ENCODE peak calls at places on chromosomes 4 and X, in eight cellular contexts. One of them, this sample, is unnamed.

GRCh38 chrX:97863261-97863660 is 979.6 kb downstream of the RPA4 start:
- DNase-seq in kidney epithelial cell: no peak
- DNase-seq in choroid plexus epithelial cell: no peak
- DNase-seq in kidney: no peak
- DNase-seq in foreskin fibroblast: no peak
- DNase-seq in astrocyte of the cerebellum: no peak
- DNase-seq in retinal pigment epithelial cell: no peak
- DNase-seq in SJSA1: no peak
- DNase-seq in this sample: no peak

GRCh38 chr4:3375688-3376087 is 66.1 kb upstream of the HGFAC start:
- DNase-seq in choroid plexus epithelial cell: peak; percentile 67
- DNase-seq in kidney: no peak
- DNase-seq in kidney epithelial cell: peak; percentile 43
- DNase-seq in astrocyte of the cerebellum: peak; percentile 53
- DNase-seq in retinal pigment epithelial cell: no peak
- DNase-seq in foreskin fibroblast: peak; percentile 87
- DNase-seq in SJSA1: peak; percentile 77
- DNase-seq in this sample: peak; percentile 88

GRCh38 chr4:108814327-108814726 is 51.5 kb upstream of the ETNPPL start:
- DNase-seq in astrocyte of the cerebellum: no peak
- DNase-seq in choroid plexus epithelial cell: no peak
- DNase-seq in foreskin fibroblast: no peak
- DNase-seq in retinal pigment epithelial cell: no peak
- DNase-seq in kidney: no peak
- DNase-seq in kidney epithelial cell: no peak
- DNase-seq in SJSA1: no peak
- DNase-seq in this sample: no peak

GRCh38 chr4:41262198-41262597 is 5.5 kb downstream of the UCHL1 start:
- DNase-seq in kidney: no peak
- DNase-seq in choroid plexus epithelial cell: no peak
- DNase-seq in retinal pigment epithelial cell: no peak
- DNase-seq in foreskin fibroblast: no peak
- DNase-seq in kidney epithelial cell: no peak
- DNase-seq in SJSA1: no peak
- DNase-seq in astrocyte of the cerebellum: no peak
- DNase-seq in this sample: no peak

GRCh38 chr4:84215218-84215617 is 283.9 kb downstream of the NKX6-1 start:
- DNase-seq in choroid plexus epithelial cell: no peak
- DNase-seq in kidney: no peak
- DNase-seq in foreskin fibroblast: no peak
- DNase-seq in astrocyte of the cerebellum: no peak
- DNase-seq in kidney epithelial cell: no peak
- DNase-seq in retinal pigment epithelial cell: no peak
- DNase-seq in SJSA1: no peak
- DNase-seq in this sample: no peak

GRCh38 chr4:140944539-140944938 is 188.4 kb upstream of the TBC1D9 start:
- DNase-seq in retinal pigment epithelial cell: no peak
- DNase-seq in kidney epithelial cell: no peak
- DNase-seq in SJSA1: peak; percentile 51
- DNase-seq in foreskin fibroblast: peak; percentile 53
- DNase-seq in kidney: no peak
- DNase-seq in astrocyte of the cerebellum: peak; percentile 48
- DNase-seq in choroid plexus epithelial cell: peak; percentile 78
- DNase-seq in this sample: no peak

GRCh38 chr4:52889354-52889753 is 27.2 kb downstream of the RASL11B start:
- DNase-seq in retinal pigment epithelial cell: no peak
- DNase-seq in kidney: no peak
- DNase-seq in SJSA1: no peak
- DNase-seq in foreskin fibroblast: no peak
- DNase-seq in choroid plexus epithelial cell: no peak
- DNase-seq in kidney epithelial cell: no peak
- DNase-seq in astrocyte of the cerebellum: no peak
- DNase-seq in this sample: no peak

GRCh38 chr4:78645853-78646757 is 94.5 kb downstream of the ANXA3 start:
- DNase-seq in kidney epithelial cell: peak; percentile 75
- DNase-seq in kidney: peak; percentile 76
- DNase-seq in foreskin fibroblast: peak; percentile 92
- DNase-seq in astrocyte of the cerebellum: peak; percentile 92
- DNase-seq in retinal pigment epithelial cell: peak; percentile 52
- DNase-seq in SJSA1: peak; percentile 89
- DNase-seq in choroid plexus epithelial cell: peak; percentile 95
- DNase-seq in this sample: peak; percentile 97

GRCh38 chrX:112901821-112902732 is 61.4 kb upstream of the AMOT start:
- DNase-seq in kidney epithelial cell: no peak
- DNase-seq in retinal pigment epithelial cell: no peak
- DNase-seq in kidney: no peak
- DNase-seq in SJSA1: no peak
- DNase-seq in foreskin fibroblast: no peak
- DNase-seq in astrocyte of the cerebellum: no peak
- DNase-seq in choroid plexus epithelial cell: no peak
- DNase-seq in this sample: no peak

GRCh38 chrX:136646602-136647239 is 1.2 kb upstream of the CD40LG start:
- DNase-seq in retinal pigment epithelial cell: no peak
- DNase-seq in SJSA1: no peak
- DNase-seq in kidney epithelial cell: no peak
- DNase-seq in foreskin fibroblast: no peak
- DNase-seq in kidney: no peak
- DNase-seq in astrocyte of the cerebellum: no peak
- DNase-seq in choroid plexus epithelial cell: no peak
- DNase-seq in this sample: no peak

GRCh38 chrX:47574609-47575325 is 7.5 kb upstream of the TIMP1 start:
- DNase-seq in foreskin fibroblast: no peak
- DNase-seq in retinal pigment epithelial cell: no peak
- DNase-seq in choroid plexus epithelial cell: no peak
- DNase-seq in kidney: no peak
- DNase-seq in SJSA1: no peak
- DNase-seq in kidney epithelial cell: no peak
- DNase-seq in astrocyte of the cerebellum: no peak
- DNase-seq in this sample: no peak

GRCh38 chr4:126395661-126396060 is 1080.9 kb downstream of the FAT4 start:
- DNase-seq in SJSA1: no peak
- DNase-seq in foreskin fibroblast: peak; percentile 3
- DNase-seq in astrocyte of the cerebellum: no peak
- DNase-seq in kidney: no peak
- DNase-seq in kidney epithelial cell: no peak
- DNase-seq in choroid plexus epithelial cell: peak; percentile 19
- DNase-seq in retinal pigment epithelial cell: no peak
- DNase-seq in this sample: peak; percentile 84

GRCh38 chr4:153655928-153656327 is 28.2 kb upstream of the TLR2 start:
- DNase-seq in kidney: no peak
- DNase-seq in choroid plexus epithelial cell: peak; percentile 67
- DNase-seq in SJSA1: no peak
- DNase-seq in retinal pigment epithelial cell: no peak
- DNase-seq in astrocyte of the cerebellum: peak; percentile 13
- DNase-seq in kidney epithelial cell: no peak
- DNase-seq in foreskin fibroblast: no peak
- DNase-seq in this sample: peak; percentile 76

GRCh38 chrX:40098264-40099045 is 697 bp upstream of the BCOR start:
- DNase-seq in choroid plexus epithelial cell: peak; percentile 56
- DNase-seq in SJSA1: peak; percentile 65
- DNase-seq in astrocyte of the cerebellum: no peak
- DNase-seq in retinal pigment epithelial cell: no peak
- DNase-seq in kidney epithelial cell: no peak
- DNase-seq in kidney: no peak
- DNase-seq in foreskin fibroblast: no peak
- DNase-seq in this sample: no peak

GRCh38 chrX:40100537-40101429 is 3.0 kb upstream of the BCOR start:
- DNase-seq in astrocyte of the cerebellum: no peak
- DNase-seq in choroid plexus epithelial cell: no peak
- DNase-seq in SJSA1: peak; percentile 10
- DNase-seq in foreskin fibroblast: no peak
- DNase-seq in kidney: no peak
- DNase-seq in kidney epithelial cell: no peak
- DNase-seq in retinal pigment epithelial cell: no peak
- DNase-seq in this sample: no peak

GRCh38 chrX:40100141-40100536 is 2.4 kb upstream of the BCOR start:
- DNase-seq in foreskin fibroblast: no peak
- DNase-seq in retinal pigment epithelial cell: no peak
- DNase-seq in kidney: peak; percentile 84
- DNase-seq in SJSA1: peak; percentile 35
- DNase-seq in kidney epithelial cell: no peak
- DNase-seq in choroid plexus epithelial cell: peak; percentile 43
- DNase-seq in astrocyte of the cerebellum: no peak
- DNase-seq in this sample: no peak

GRCh38 chrX:40097492-40098263 is at the start of gene BCOR:
- DNase-seq in SJSA1: peak; percentile 66
- DNase-seq in foreskin fibroblast: peak; percentile 60
- DNase-seq in retinal pigment epithelial cell: no peak
- DNase-seq in astrocyte of the cerebellum: no peak
- DNase-seq in kidney: peak; percentile 93
- DNase-seq in choroid plexus epithelial cell: peak; percentile 48
- DNase-seq in kidney epithelial cell: no peak
- DNase-seq in this sample: peak; percentile 71

GRCh38 chrX:40099046-40099968 is 1.5 kb upstream of the BCOR start:
- DNase-seq in astrocyte of the cerebellum: no peak
- DNase-seq in kidney: peak; percentile 81
- DNase-seq in SJSA1: peak; percentile 30
- DNase-seq in choroid plexus epithelial cell: no peak
- DNase-seq in foreskin fibroblast: no peak
- DNase-seq in kidney epithelial cell: no peak
- DNase-seq in retinal pigment epithelial cell: no peak
- DNase-seq in this sample: no peak
- H3K4me3 ChIP-seq in astrocyte of the cerebellum: peak overlapping the region; percentile 45
- H3K4me3 ChIP-seq in kidney: no peak overlapping the region
- H3K4me3 ChIP-seq in SJSA1: peak overlapping the region; percentile 82
- H3K4me3 ChIP-seq in choroid plexus epithelial cell: peak overlapping the region; percentile 65
- H3K4me3 ChIP-seq in foreskin fibroblast: peak overlapping the region; percentile 58
- H3K4me3 ChIP-seq in kidney epithelial cell: peak overlapping the region; percentile 59
- H3K4me3 ChIP-seq in retinal pigment epithelial cell: peak overlapping the region; percentile 46
- H3K4me3 ChIP-seq in this sample: peak overlapping the region; percentile 41

GRCh38 chr4:112145326-112145819 is at the start of gene FAM241A:
- DNase-seq in astrocyte of the cerebellum: peak; percentile 41
- DNase-seq in SJSA1: peak; percentile 60
- DNase-seq in kidney epithelial cell: no peak
- DNase-seq in foreskin fibroblast: peak; percentile 77
- DNase-seq in choroid plexus epithelial cell: peak; percentile 88
- DNase-seq in kidney: peak; percentile 96
- DNase-seq in retinal pigment epithelial cell: peak; percentile 39
- DNase-seq in this sample: peak; percentile 86

GRCh38 chr4:112145820-112146813 is 863 bp downstream of the FAM241A start:
- DNase-seq in foreskin fibroblast: peak; percentile 28
- DNase-seq in retinal pigment epithelial cell: no peak
- DNase-seq in kidney: peak; percentile 82
- DNase-seq in astrocyte of the cerebellum: no peak
- DNase-seq in kidney epithelial cell: no peak
- DNase-seq in choroid plexus epithelial cell: peak; percentile 57
- DNase-seq in SJSA1: peak; percentile 48
- DNase-seq in this sample: peak; percentile 63

GRCh38 chr4:112142152-112142551 is 3.1 kb upstream of the FAM241A start:
- DNase-seq in foreskin fibroblast: no peak
- DNase-seq in kidney: no peak
- DNase-seq in retinal pigment epithelial cell: no peak
- DNase-seq in SJSA1: no peak
- DNase-seq in choroid plexus epithelial cell: no peak
- DNase-seq in kidney epithelial cell: no peak
- DNase-seq in astrocyte of the cerebellum: no peak
- DNase-seq in this sample: no peak

GRCh38 chr4:112147697-112148096 is 2.4 kb downstream of the FAM241A start:
- DNase-seq in choroid plexus epithelial cell: peak; percentile 43
- DNase-seq in retinal pigment epithelial cell: no peak
- DNase-seq in astrocyte of the cerebellum: no peak
- DNase-seq in kidney: no peak
- DNase-seq in foreskin fibroblast: peak; percentile 21
- DNase-seq in SJSA1: no peak
- DNase-seq in kidney epithelial cell: no peak
- DNase-seq in this sample: no peak

DNA sequence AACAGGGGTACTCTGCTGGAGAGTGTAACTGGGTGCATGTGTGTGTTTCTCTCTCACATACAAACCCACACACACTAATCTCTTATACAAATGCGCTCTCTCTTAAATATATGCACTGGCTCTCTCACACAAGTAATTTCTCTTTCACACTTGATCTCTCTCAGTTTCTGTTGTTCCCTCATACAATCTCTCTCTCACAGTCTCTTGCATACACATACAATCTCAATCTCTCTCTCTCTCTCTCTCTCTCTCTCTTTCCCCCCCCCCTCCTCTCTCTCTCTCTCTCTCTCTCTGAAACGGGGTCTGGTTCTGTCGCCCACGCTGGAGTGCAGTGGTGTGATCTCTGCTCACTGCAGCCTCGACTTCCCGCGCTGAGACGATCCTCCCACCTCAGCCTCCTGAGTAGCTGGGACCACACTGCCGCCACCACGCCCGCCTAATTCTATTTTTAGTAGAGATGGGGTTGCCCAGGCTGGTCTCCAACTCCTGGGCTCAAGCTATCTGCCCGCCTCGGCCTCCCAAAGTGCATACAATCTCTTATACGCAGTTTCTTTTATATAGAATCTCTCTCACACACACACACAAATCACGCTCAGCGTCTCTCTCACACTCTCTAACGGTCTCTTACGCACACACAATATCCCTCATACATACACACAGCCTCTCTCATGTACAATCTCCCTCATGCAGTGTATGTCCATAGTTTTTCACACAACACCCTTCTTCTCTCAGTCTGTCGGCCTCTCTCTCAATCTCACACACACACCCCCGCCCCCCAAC is 518 bp upstream of the FAM241A start:
- DNase-seq in foreskin fibroblast: no peak
- DNase-seq in choroid plexus epithelial cell: no peak
- DNase-seq in astrocyte of the cerebellum: no peak
- DNase-seq in SJSA1: no peak
- DNase-seq in kidney epithelial cell: no peak
- DNase-seq in retinal pigment epithelial cell: no peak
- DNase-seq in kidney: no peak
- DNase-seq in this sample: no peak
- H3K4me3 ChIP-seq in foreskin fibroblast: no peak overlapping the region
- H3K4me3 ChIP-seq in choroid plexus epithelial cell: peak overlapping the region; percentile 74
- H3K4me3 ChIP-seq in astrocyte of the cerebellum: peak overlapping the region; percentile 67
- H3K4me3 ChIP-seq in SJSA1: peak overlapping the region; percentile 98
- H3K4me3 ChIP-seq in kidney epithelial cell: peak overlapping the region; percentile 27
- H3K4me3 ChIP-seq in retinal pigment epithelial cell: peak overlapping the region; percentile 34
- H3K4me3 ChIP-seq in kidney: peak overlapping the region; percentile 59
- H3K4me3 ChIP-seq in this sample: no peak overlapping the region

GRCh38 chr4:99818661-99819060 is 2.0 kb downstream of the DAPP1 start:
- DNase-seq in kidney: no peak
- DNase-seq in choroid plexus epithelial cell: no peak
- DNase-seq in astrocyte of the cerebellum: no peak
- DNase-seq in SJSA1: no peak
- DNase-seq in kidney epithelial cell: no peak
- DNase-seq in retinal pigment epithelial cell: no peak
- DNase-seq in foreskin fibroblast: no peak
- DNase-seq in this sample: no peak
- H3K4me3 ChIP-seq in kidney: no peak overlapping the region
- H3K4me3 ChIP-seq in choroid plexus epithelial cell: no peak overlapping the region
- H3K4me3 ChIP-seq in astrocyte of the cerebellum: no peak overlapping the region
- H3K4me3 ChIP-seq in SJSA1: no peak overlapping the region
- H3K4me3 ChIP-seq in kidney epithelial cell: no peak overlapping the region
- H3K4me3 ChIP-seq in retinal pigment epithelial cell: no peak overlapping the region
- H3K4me3 ChIP-seq in foreskin fibroblast: no peak overlapping the region
- H3K4me3 ChIP-seq in this sample: no peak overlapping the region

DNA sequence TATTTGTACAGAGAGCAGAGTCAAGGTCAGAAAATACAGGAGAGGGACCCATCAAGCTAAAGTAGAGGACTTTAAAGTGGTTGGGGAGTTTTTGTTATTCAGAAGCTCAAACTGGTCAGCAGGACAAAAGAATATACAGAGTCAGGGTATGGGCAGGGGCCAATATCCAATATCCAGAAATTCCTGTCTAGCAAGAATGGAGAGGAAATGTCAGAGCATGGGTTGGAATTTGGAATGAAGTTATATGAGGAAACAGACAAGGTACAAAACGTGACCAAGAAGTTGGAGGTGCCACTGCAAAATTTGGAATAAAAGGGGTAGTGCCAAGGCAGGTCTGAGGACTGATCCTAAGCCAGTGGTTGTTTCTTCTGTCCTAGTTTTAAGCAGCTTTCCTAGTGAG is 304.6 kb upstream of the FTHL17 start:
- DNase-seq in astrocyte of the cerebellum: no peak
- DNase-seq in retinal pigment epithelial cell: no peak
- DNase-seq in foreskin fibroblast: no peak
- DNase-seq in kidney epithelial cell: no peak
- DNase-seq in choroid plexus epithelial cell: no peak
- DNase-seq in kidney: no peak
- DNase-seq in SJSA1: no peak
- DNase-seq in this sample: peak; percentile 34
- H3K4me3 ChIP-seq in astrocyte of the cerebellum: no peak overlapping the region
- H3K4me3 ChIP-seq in retinal pigment epithelial cell: no peak overlapping the region
- H3K4me3 ChIP-seq in foreskin fibroblast: no peak overlapping the region
- H3K4me3 ChIP-seq in kidney epithelial cell: no peak overlapping the region
- H3K4me3 ChIP-seq in choroid plexus epithelial cell: no peak overlapping the region
- H3K4me3 ChIP-seq in kidney: no peak overlapping the region
- H3K4me3 ChIP-seq in SJSA1: no peak overlapping the region
- H3K4me3 ChIP-seq in this sample: no peak overlapping the region